ENCODE peak calls at places on chromosomes 6 and 20, in eight cellular contexts. One of them, this sample, is unnamed.

GRCh38 chr6:99993533-99994251 is at the start of gene MCHR2:
- DNase-seq in OCI-LY7: no peak
- DNase-seq in H1: no peak
- DNase-seq in thoracic aorta: no peak
- DNase-seq in K562: no peak
- DNase-seq in MM.1S: no peak
- DNase-seq in WERI-Rb-1: no peak
- DNase-seq in H9: peak
- DNase-seq in this sample: no peak

GRCh38 chr6:103800131-103800670 is 1059.5 kb downstream of the HACE1 start:
- DNase-seq in MM.1S: no peak
- DNase-seq in H9: no peak
- DNase-seq in OCI-LY7: no peak
- DNase-seq in H1: no peak
- DNase-seq in thoracic aorta: no peak
- DNase-seq in K562: no peak
- DNase-seq in WERI-Rb-1: peak
- DNase-seq in this sample: no peak

GRCh38 chr6:28303570-28303969 is 22.2 kb downstream of the PGBD1 start:
- DNase-seq in thoracic aorta: no peak
- DNase-seq in OCI-LY7: no peak
- DNase-seq in MM.1S: peak
- DNase-seq in H9: no peak
- DNase-seq in K562: no peak
- DNase-seq in H1: no peak
- DNase-seq in WERI-Rb-1: no peak
- DNase-seq in this sample: no peak

GRCh38 chr20:62069741-62070216 is 4.1 kb upstream of the TAF4 start:
- DNase-seq in K562: no peak
- DNase-seq in thoracic aorta: no peak
- DNase-seq in MM.1S: no peak
- DNase-seq in H1: no peak
- DNase-seq in OCI-LY7: no peak
- DNase-seq in H9: no peak
- DNase-seq in WERI-Rb-1: no peak
- DNase-seq in this sample: no peak

GRCh38 chr6:137677714-137678113 is 183.5 kb upstream of the OLIG3 start:
- DNase-seq in MM.1S: no peak
- DNase-seq in WERI-Rb-1: no peak
- DNase-seq in OCI-LY7: no peak
- DNase-seq in H1: no peak
- DNase-seq in K562: no peak
- DNase-seq in H9: no peak
- DNase-seq in thoracic aorta: no peak
- DNase-seq in this sample: no peak

GRCh38 chr6:18260448-18261106 is 3.8 kb downstream of the DEK start:
- DNase-seq in thoracic aorta: no peak
- DNase-seq in WERI-Rb-1: no peak
- DNase-seq in H1: no peak
- DNase-seq in H9: no peak
- DNase-seq in OCI-LY7: peak
- DNase-seq in MM.1S: peak
- DNase-seq in K562: no peak
- DNase-seq in this sample: no peak

GRCh38 chr6:129981598-129981997 is 36.8 kb upstream of the L3MBTL3 start:
- DNase-seq in H1: no peak
- DNase-seq in WERI-Rb-1: no peak
- DNase-seq in OCI-LY7: peak
- DNase-seq in MM.1S: peak
- DNase-seq in H9: no peak
- DNase-seq in K562: no peak
- DNase-seq in thoracic aorta: no peak
- DNase-seq in this sample: no peak

GRCh38 chr6:14693301-14694192 is 552.3 kb upstream of the JARID2 start:
- DNase-seq in OCI-LY7: no peak
- DNase-seq in H9: no peak
- DNase-seq in WERI-Rb-1: no peak
- DNase-seq in thoracic aorta: no peak
- DNase-seq in MM.1S: no peak
- DNase-seq in K562: no peak
- DNase-seq in H1: no peak
- DNase-seq in this sample: no peak

GRCh38 chr6:67768972-67769371 is 866.1 kb upstream of the ADGRB3 start:
- DNase-seq in H9: no peak
- DNase-seq in OCI-LY7: no peak
- DNase-seq in MM.1S: peak
- DNase-seq in WERI-Rb-1: no peak
- DNase-seq in H1: no peak
- DNase-seq in K562: no peak
- DNase-seq in thoracic aorta: no peak
- DNase-seq in this sample: no peak

DNA sequence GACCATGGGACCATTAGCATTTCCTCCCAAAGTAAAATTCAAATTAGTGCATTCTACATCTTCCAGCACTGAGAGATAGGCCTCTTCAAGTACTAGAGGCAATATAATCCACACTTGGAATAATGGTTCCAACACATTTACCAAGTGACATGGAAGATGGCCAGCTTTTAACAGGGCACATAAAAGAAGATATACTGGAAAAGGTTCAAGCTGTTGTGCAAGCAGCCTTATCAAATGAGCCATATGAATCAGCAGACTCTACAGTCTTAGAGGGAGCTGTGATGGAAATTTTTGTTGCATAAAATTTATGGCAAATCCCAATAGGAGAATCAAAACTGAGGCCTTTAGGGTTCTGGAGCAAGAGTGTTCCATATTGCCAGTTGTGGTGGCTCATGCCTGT is 526.6 kb upstream of the IRAK1BP1 start:
- DNase-seq in H1: no peak
- DNase-seq in OCI-LY7: no peak
- DNase-seq in K562: no peak
- DNase-seq in MM.1S: no peak
- DNase-seq in WERI-Rb-1: no peak
- DNase-seq in thoracic aorta: no peak
- DNase-seq in H9: no peak
- DNase-seq in this sample: no peak
- TF ChIP-seq CTCF in H1: no peak
- TF ChIP-seq CTCF in OCI-LY7: no peak
- TF ChIP-seq CTCF in K562: no peak
- TF ChIP-seq CTCF in MM.1S: no peak
- TF ChIP-seq CTCF in WERI-Rb-1: no peak
- TF ChIP-seq CTCF in thoracic aorta: no peak
- TF ChIP-seq CTCF in H9: no peak
- TF ChIP-seq CTCF in this sample: no peak

GRCh38 chr6:63802606-63803206 is 167.1 kb downstream of the PHF3 start:
- DNase-seq in thoracic aorta: no peak
- DNase-seq in OCI-LY7: peak
- DNase-seq in MM.1S: peak
- DNase-seq in K562: no peak
- DNase-seq in H1: no peak
- DNase-seq in WERI-Rb-1: no peak
- DNase-seq in H9: no peak
- DNase-seq in this sample: no peak

GRCh38 chr6:63803371-63803770 is 167.8 kb downstream of the PHF3 start:
- DNase-seq in H9: no peak
- DNase-seq in H1: no peak
- DNase-seq in OCI-LY7: no peak
- DNase-seq in WERI-Rb-1: no peak
- DNase-seq in K562: no peak
- DNase-seq in MM.1S: no peak
- DNase-seq in thoracic aorta: no peak
- DNase-seq in this sample: no peak

GRCh38 chr6:63798378-63798777 is 162.8 kb downstream of the PHF3 start:
- DNase-seq in H1: no peak
- DNase-seq in H9: no peak
- DNase-seq in WERI-Rb-1: no peak
- DNase-seq in K562: no peak
- DNase-seq in OCI-LY7: no peak
- DNase-seq in thoracic aorta: no peak
- DNase-seq in MM.1S: no peak
- DNase-seq in this sample: no peak

GRCh38 chr6:63799313-63799712 is 163.7 kb downstream of the PHF3 start:
- DNase-seq in WERI-Rb-1: no peak
- DNase-seq in H9: no peak
- DNase-seq in MM.1S: no peak
- DNase-seq in thoracic aorta: no peak
- DNase-seq in OCI-LY7: no peak
- DNase-seq in H1: no peak
- DNase-seq in K562: no peak
- DNase-seq in this sample: no peak

GRCh38 chr6:63799813-63800212 is 164.2 kb downstream of the PHF3 start:
- DNase-seq in OCI-LY7: no peak
- DNase-seq in K562: no peak
- DNase-seq in H1: no peak
- DNase-seq in MM.1S: no peak
- DNase-seq in thoracic aorta: no peak
- DNase-seq in WERI-Rb-1: no peak
- DNase-seq in H9: no peak
- DNase-seq in this sample: no peak
- H3K27ac ChIP-seq in OCI-LY7: no peak
- H3K27ac ChIP-seq in K562: no peak
- H3K27ac ChIP-seq in H1: no peak
- H3K27ac ChIP-seq in MM.1S: no peak
- H3K27ac ChIP-seq in thoracic aorta: no peak
- H3K27ac ChIP-seq in WERI-Rb-1: no peak
- H3K27ac ChIP-seq in H9: no peak
- H3K27ac ChIP-seq in this sample: no peak

GRCh38 chr6:155502393-155502792 is 46.8 kb upstream of the NOX3 start:
- DNase-seq in WERI-Rb-1: no peak
- DNase-seq in H9: no peak
- DNase-seq in K562: no peak
- DNase-seq in H1: no peak
- DNase-seq in thoracic aorta: no peak
- DNase-seq in MM.1S: no peak
- DNase-seq in OCI-LY7: no peak
- DNase-seq in this sample: no peak
- TF ChIP-seq CTCF in WERI-Rb-1: no peak
- TF ChIP-seq CTCF in H9: no peak
- TF ChIP-seq CTCF in K562: no peak
- TF ChIP-seq CTCF in H1: no peak
- TF ChIP-seq CTCF in thoracic aorta: no peak
- TF ChIP-seq CTCF in MM.1S: no peak
- TF ChIP-seq CTCF in OCI-LY7: no peak
- TF ChIP-seq CTCF in this sample: no peak

GRCh38 chr20:58531657-58532056 is 16.5 kb upstream of the APCDD1L start:
- DNase-seq in H1: no peak
- DNase-seq in OCI-LY7: no peak
- DNase-seq in H9: no peak
- DNase-seq in K562: no peak
- DNase-seq in thoracic aorta: no peak
- DNase-seq in WERI-Rb-1: no peak
- DNase-seq in MM.1S: no peak
- DNase-seq in this sample: no peak
- H3K27ac ChIP-seq in H1: no peak
- H3K27ac ChIP-seq in OCI-LY7: no peak
- H3K27ac ChIP-seq in H9: no peak
- H3K27ac ChIP-seq in K562: no peak
- H3K27ac ChIP-seq in thoracic aorta: no peak
- H3K27ac ChIP-seq in WERI-Rb-1: no peak
- H3K27ac ChIP-seq in MM.1S: no peak
- H3K27ac ChIP-seq in this sample: no peak

GRCh38 chr20:45685896-45686295 is 15.9 kb upstream of the WFDC11 start:
- DNase-seq in MM.1S: no peak
- DNase-seq in thoracic aorta: no peak
- DNase-seq in WERI-Rb-1: peak
- DNase-seq in OCI-LY7: no peak
- DNase-seq in H1: peak
- DNase-seq in H9: peak
- DNase-seq in K562: peak
- DNase-seq in this sample: no peak
- TF ChIP-seq CTCF in MM.1S: no peak
- TF ChIP-seq CTCF in thoracic aorta: no peak
- TF ChIP-seq CTCF in WERI-Rb-1: peak
- TF ChIP-seq CTCF in OCI-LY7: no peak
- TF ChIP-seq CTCF in H1: peak
- TF ChIP-seq CTCF in H9: peak
- TF ChIP-seq CTCF in K562: peak
- TF ChIP-seq CTCF in this sample: peak

GRCh38 chr6:154950979-154951378 is 44.1 kb upstream of the TIAM2 start:
- DNase-seq in H1: no peak
- DNase-seq in K562: no peak
- DNase-seq in H9: no peak
- DNase-seq in MM.1S: no peak
- DNase-seq in thoracic aorta: no peak
- DNase-seq in WERI-Rb-1: no peak
- DNase-seq in OCI-LY7: peak
- DNase-seq in this sample: no peak
- H3K27ac ChIP-seq in H1: no peak
- H3K27ac ChIP-seq in K562: no peak
- H3K27ac ChIP-seq in H9: no peak
- H3K27ac ChIP-seq in MM.1S: no peak
- H3K27ac ChIP-seq in thoracic aorta: no peak
- H3K27ac ChIP-seq in WERI-Rb-1: no peak
- H3K27ac ChIP-seq in OCI-LY7: peak
- H3K27ac ChIP-seq in this sample: no peak

GRCh38 chr20:10565922-10566897 is 107.6 kb downstream of the JAG1 start:
- DNase-seq in K562: no peak
- DNase-seq in WERI-Rb-1: no peak
- DNase-seq in MM.1S: no peak
- DNase-seq in H1: no peak
- DNase-seq in OCI-LY7: no peak
- DNase-seq in thoracic aorta: no peak
- DNase-seq in H9: no peak
- DNase-seq in this sample: no peak
- TF ChIP-seq CTCF in K562: no peak
- TF ChIP-seq CTCF in WERI-Rb-1: no peak
- TF ChIP-seq CTCF in MM.1S: no peak
- TF ChIP-seq CTCF in H1: no peak
- TF ChIP-seq CTCF in OCI-LY7: no peak
- TF ChIP-seq CTCF in thoracic aorta: no peak
- TF ChIP-seq CTCF in H9: no peak
- TF ChIP-seq CTCF in this sample: no peak

GRCh38 chr20:49951160-49951559 is 15.0 kb downstream of the RNF114 start:
- DNase-seq in H9: no peak
- DNase-seq in K562: no peak
- DNase-seq in OCI-LY7: no peak
- DNase-seq in MM.1S: no peak
- DNase-seq in thoracic aorta: no peak
- DNase-seq in H1: no peak
- DNase-seq in WERI-Rb-1: no peak
- DNase-seq in this sample: peak
- H3K27ac ChIP-seq in H9: no peak
- H3K27ac ChIP-seq in K562: no peak
- H3K27ac ChIP-seq in OCI-LY7: no peak
- H3K27ac ChIP-seq in MM.1S: no peak
- H3K27ac ChIP-seq in thoracic aorta: no peak
- H3K27ac ChIP-seq in H1: no peak
- H3K27ac ChIP-seq in WERI-Rb-1: no peak
- H3K27ac ChIP-seq in this sample: peak